ENCODE peak calls at places on chromosomes 13 and 19, in five cellular contexts. Y, U, D, X and S are unnamed samples.

GRCh38 chr19:4521170-4521887 is 3.0 kb upstream of the PLIN4 start:
- DNase-seq in D (no peak), U (no peak), X (no peak), Y (no peak), S (peak; percentile 22)

GRCh38 chr19:58021541-58022282 is 12.1 kb upstream of the ZSCAN1 start:
- DNase-seq in X (peak; percentile 72), Y (peak; percentile 9), U (peak; percentile 55), D (peak; percentile 98), S (no peak)

GRCh38 chr13:113756441-113757097 is 2.5 kb upstream of the TMEM255B start:
- DNase-seq in Y (no peak), U (no peak), D (no peak), X (no peak), S (peak; percentile 34)

GRCh38 chr13:24135674-24136300 is 24.7 kb upstream of the SPATA13 start:
- DNase-seq in D (no peak), U (no peak), Y (no peak), X (peak; percentile 42), S (peak; percentile 48)

GRCh38 chr13:91630916-91631315 is 232.5 kb downstream of the GPC5 start:
- DNase-seq in U (no peak), D (no peak), X (no peak), Y (no peak), S (no peak)

GRCh38 chr19:10334340-10335148 is 1.2 kb upstream of the RAVER1 start:
- DNase-seq in X (peak; percentile 95), Y (peak; percentile 90), U (peak; percentile 93), D (peak; percentile 95), S (peak; percentile 99)

GRCh38 chr13:33263976-33264619 is 21.5 kb downstream of the STARD13 start:
- DNase-seq in Y (no peak), X (no peak), D (no peak), U (no peak), S (no peak)

GRCh38 chr19:35471946-35472345 is 18.3 kb downstream of the KRTDAP start:
- DNase-seq in Y (no peak), U (no peak), X (no peak), D (no peak), S (no peak)

GRCh38 chr13:97395437-97396136 is 38.4 kb upstream of the RAP2A start:
- DNase-seq in Y (peak; percentile 60), X (peak; percentile 55), D (no peak), U (peak; percentile 12), S (peak; percentile 58)

GRCh38 chr13:25847635-25848616 is 203.9 kb downstream of the SHISA2 start:
- DNase-seq in X (no peak), Y (no peak), D (peak; percentile 26), U (no peak), S (no peak)

GRCh38 chr19:17889609-17890214 is 18.0 kb downstream of the SLC5A5 start:
- DNase-seq in U (no peak), D (peak; percentile 90), X (peak; percentile 46), Y (peak; percentile 40), S (peak; percentile 67)

GRCh38 chr19:7751157-7751783 is 3.9 kb upstream of the CD209 start:
- DNase-seq in U (no peak), Y (peak; percentile 57), D (no peak), X (no peak), S (peak; percentile 17)

GRCh38 chr19:19595171-19595701 is 23.3 kb downstream of the PBX4 start:
- DNase-seq in Y (no peak), D (no peak), X (peak; percentile 73), U (no peak), S (peak; percentile 89)

GRCh38 chr13:55577082-55577846 is 1563.5 kb upstream of the PRR20A start:
- DNase-seq in U (no peak), X (no peak), D (peak; percentile 15), Y (no peak), S (no peak)

GRCh38 chr19:55385749-55386514 is at the start of gene RPL28:
- DNase-seq in U (peak; percentile 99), D (peak; percentile 99), X (peak; percentile 98), Y (peak; percentile 96), S (peak; percentile 100)

GRCh38 chr13:19927117-19927734 is 31.3 kb upstream of the ZMYM2 start:
- DNase-seq in Y (peak; percentile 38), U (peak; percentile 40), D (peak; percentile 50), X (peak; percentile 55), S (peak; percentile 71)

GRCh38 chr19:40282920-40283319 is 2.2 kb downstream of the AKT2 start:
- DNase-seq in U (no peak), D (no peak), X (no peak), Y (no peak), S (no peak)

GRCh38 chr19:7415163-7415856 is 66.6 kb downstream of the ARHGEF18 start:
- DNase-seq in D (peak; percentile 27), X (peak; percentile 78), U (peak; percentile 71), Y (no peak), S (no peak)

GRCh38 chr13:51861728-51862300 is at the start of gene CCDC70:
- DNase-seq in Y (peak; percentile 9), X (peak; percentile 8), D (no peak), U (peak; percentile 8), S (peak; percentile 72)

GRCh38 chr13:20940083-20940482 is 37.5 kb upstream of the XPO4 start:
- DNase-seq in X (peak; percentile 67), Y (no peak), D (no peak), U (peak; percentile 45), S (no peak)
- TF ChIP-seq CTCF in X (no peak), Y (no peak), D (no peak), U (no peak), S (no peak)

DNA sequence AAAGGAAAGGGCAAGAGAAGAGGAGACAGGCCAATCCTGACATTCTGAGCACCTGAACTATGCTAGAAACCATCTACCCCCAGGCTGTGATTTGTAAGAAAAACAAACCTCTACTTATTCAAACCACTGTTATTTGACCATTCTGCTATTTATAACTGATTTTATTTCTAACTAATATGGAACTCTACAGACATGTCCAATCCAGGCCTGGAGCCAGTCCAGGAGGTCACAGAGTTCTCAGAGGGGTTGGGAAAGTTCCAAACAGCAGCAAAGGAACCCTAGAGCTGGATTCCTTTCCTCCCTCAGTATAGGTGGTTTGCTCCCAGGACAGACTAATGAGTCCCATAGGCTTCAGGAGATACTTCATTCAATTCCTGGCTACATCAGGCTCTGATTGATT is 24.2 kb downstream of the SIAH3 start:
- DNase-seq in D (no peak), X (no peak), Y (no peak), U (no peak), S (no peak)
- H3K4me2 ChIP-seq in D (no peak overlapping the region), X (no peak overlapping the region), Y (no peak overlapping the region), U (no peak overlapping the region), S (no peak overlapping the region)

DNA sequence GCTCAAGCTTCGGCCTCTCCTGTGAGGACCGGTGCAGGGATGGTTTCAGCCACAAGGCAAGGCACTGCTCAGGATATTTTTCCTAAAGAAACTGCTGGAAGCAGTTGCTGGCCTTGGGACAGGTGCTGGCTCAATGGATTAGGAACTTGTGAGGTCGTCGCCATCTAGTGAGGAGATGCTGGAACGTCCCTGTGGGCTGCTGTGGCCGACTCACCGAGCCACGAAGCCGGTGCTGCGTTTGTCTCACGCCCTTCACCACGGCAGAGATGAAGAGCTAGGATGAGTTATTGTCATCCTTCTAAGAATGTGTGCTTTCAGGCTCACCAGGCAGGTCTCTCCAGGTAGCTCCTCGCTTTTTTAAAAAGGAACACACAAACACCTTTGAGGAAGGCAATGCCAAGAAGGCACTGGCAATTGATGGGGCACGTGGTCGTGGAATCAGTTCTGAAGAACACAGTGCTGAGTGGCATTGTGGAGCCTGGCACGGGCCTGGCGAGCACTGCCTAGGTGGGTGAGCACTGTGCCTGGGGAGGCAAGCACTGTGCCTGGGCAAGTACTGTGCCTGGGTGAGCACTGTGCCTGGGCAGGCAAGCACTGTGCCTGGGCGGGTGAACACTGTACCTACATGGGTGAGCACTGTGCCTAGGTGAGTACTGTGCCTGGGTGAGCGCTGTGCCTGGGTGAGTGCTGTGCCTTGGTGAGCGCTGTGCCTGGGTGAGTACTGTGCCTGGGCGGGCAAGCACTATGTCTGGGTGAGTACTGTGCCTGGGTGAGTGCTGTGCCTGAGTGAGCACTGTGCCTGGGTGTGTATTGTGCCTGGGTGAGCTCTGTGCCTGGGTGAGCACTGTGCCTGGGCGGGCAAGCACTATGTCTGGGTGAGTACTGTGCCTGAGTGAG is 140.4 kb downstream of the TEX29 start:
- DNase-seq in X (peak; percentile 70), U (peak; percentile 32), D (peak; percentile 76), Y (peak; percentile 19), S (peak; percentile 31)
- TF ChIP-seq CTCF in X (peak; percentile 42), U (peak; percentile 22), D (peak; percentile 47), Y (peak; percentile 10), S (peak; percentile 42)

GRCh38 chr19:1441677-1442438 is 3.7 kb downstream of the RPS15 start:
- DNase-seq in D (no peak), X (no peak), U (no peak), Y (no peak), S (no peak)

GRCh38 chr19:1438035-1438932 is at the start of gene RPS15:
- DNase-seq in Y (peak; percentile 91), D (peak; percentile 94), X (peak; percentile 96), U (peak; percentile 96), S (peak; percentile 90)

GRCh38 chr19:1440418-1440801 is 2.2 kb downstream of the RPS15 start:
- DNase-seq in X (no peak), U (no peak), Y (no peak), D (no peak), S (no peak)

GRCh38 chr19:1438933-1439358 is 750 bp downstream of the RPS15 start:
- DNase-seq in X (no peak), D (no peak), U (no peak), Y (no peak), S (no peak)

DNA sequence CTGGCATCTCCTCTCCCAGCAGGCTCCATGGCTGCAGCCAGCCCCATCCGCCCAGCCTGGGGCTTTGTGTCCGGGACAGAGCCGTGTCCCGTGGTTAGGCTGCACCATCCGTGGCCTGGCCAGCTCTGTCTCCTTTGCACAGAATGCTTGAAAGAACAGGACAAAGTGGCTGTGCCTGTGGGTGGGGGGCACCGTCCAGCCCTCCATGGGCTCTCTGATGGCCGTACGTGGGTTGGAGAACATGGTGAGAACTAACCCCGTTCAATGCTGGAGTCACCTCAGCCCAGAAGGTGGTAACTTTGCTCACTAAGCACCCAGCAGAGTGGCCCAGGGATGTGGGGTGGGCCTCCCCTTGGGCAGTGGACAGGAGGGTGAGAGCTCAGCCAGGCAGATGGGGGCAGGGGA is 2.8 kb downstream of the RPS15 start:
- DNase-seq in Y (no peak), U (no peak), D (no peak), X (no peak), S (no peak)
- H3K4me2 ChIP-seq in Y (no peak overlapping the region), U (peak overlapping the region; percentile 90), D (no peak overlapping the region), X (no peak overlapping the region), S (peak overlapping the region; percentile 95)

GRCh38 chr19:48899781-48900476 is at the start of gene NUCB1:
- DNase-seq in D (peak; percentile 100), Y (peak; percentile 98), U (peak; percentile 99), X (peak; percentile 99), S (peak; percentile 96)
- TF ChIP-seq CTCF in D (no peak), Y (no peak), U (no peak), X (peak; percentile 32), S (no peak)